ENCODE peak calls at places on chromosomes 12 and 14, in nine cellular contexts. G is GM13976, S is A673, T is foreskin fibroblast, W is B cell, J is fibroblast of mammary gland, C is GM06990, K is fibroblast of pulmonary artery, R is glutamatergic neuron. D is an unnamed sample.

GRCh38 chr14:77607741-77608302 is 8.6 kb downstream of the SPTLC2 start:
- DNase-seq in G (no peak), S (no peak), T (no peak), W (peak; percentile 43), J (no peak), C (peak; percentile 12), K (no peak), R (peak; percentile 16), D (no peak)

GRCh38 chr12:66538970-66539369 is 139.9 kb downstream of the GRIP1 start:
- DNase-seq in G (no peak), S (no peak), T (no peak), W (no peak), J (no peak), C (no peak), K (no peak), R (no peak), D (no peak)

GRCh38 chr14:41859336-41859735 is 252.7 kb downstream of the LRFN5 start:
- DNase-seq in G (no peak), S (no peak), T (no peak), W (no peak), J (peak; percentile 55), C (no peak), K (peak; percentile 45), R (no peak), D (no peak)

GRCh38 chr12:109678732-109679131 is 34.9 kb upstream of the FAM222A start:
- DNase-seq in G (no peak), S (peak; percentile 19), T (no peak), W (no peak), J (no peak), C (no peak), K (no peak), R (peak; percentile 51), D (no peak)

GRCh38 chr12:76375470-76375869 is 27.3 kb upstream of the BBS10 start:
- DNase-seq in G (no peak), S (no peak), T (peak; percentile 9), W (no peak), J (peak; percentile 37), C (no peak), K (no peak), R (no peak), D (no peak)

GRCh38 chr14:91402278-91403068 is 15.1 kb downstream of the CCDC88C start:
- DNase-seq in G (no peak), S (no peak), T (no peak), W (no peak), J (no peak), C (no peak), K (peak; percentile 46), R (no peak), D (no peak)

GRCh38 chr14:86935241-86935640 is 1057.7 kb downstream of the GALC start:
- DNase-seq in G (no peak), S (peak; percentile 20), T (no peak), W (no peak), J (no peak), C (no peak), K (no peak), R (no peak), D (no peak)

GRCh38 chr14:77786148-77786547 is 13.8 kb upstream of the ADCK1 start:
- DNase-seq in G (no peak), S (no peak), T (no peak), W (no peak), J (no peak), C (no peak), K (no peak), R (no peak), D (no peak)

GRCh38 chr12:92899388-92900001 is 29.6 kb downstream of the EEA1 start:
- DNase-seq in G (no peak), S (peak; percentile 84), T (peak; percentile 98), W (no peak), J (peak; percentile 100), C (no peak), K (peak; percentile 99), R (no peak), D (no peak)

GRCh38 chr14:89435527-89436273 is 18.7 kb upstream of the FOXN3 start:
- DNase-seq in G (no peak), S (no peak), T (no peak), W (no peak), J (no peak), C (no peak), K (no peak), R (no peak), D (no peak)

GRCh38 chr14:23376477-23377200 is at the start of gene CMTM5:
- DNase-seq in G (no peak), S (peak; percentile 64), T (no peak), W (no peak), J (no peak), C (no peak), K (no peak), R (peak; percentile 50), D (peak; percentile 95)

GRCh38 chr12:85425926-85426325 is 145.9 kb downstream of the ALX1 start:
- DNase-seq in G (no peak), S (no peak), T (no peak), W (no peak), J (no peak), C (no peak), K (no peak), R (no peak), D (no peak)

GRCh38 chr12:85422766-85423165 is 142.7 kb downstream of the ALX1 start:
- DNase-seq in G (no peak), S (no peak), T (no peak), W (no peak), J (no peak), C (no peak), K (no peak), R (no peak), D (no peak)

GRCh38 chr12:85423947-85424346 is 143.9 kb downstream of the ALX1 start:
- DNase-seq in G (no peak), S (no peak), T (no peak), W (no peak), J (no peak), C (no peak), K (no peak), R (no peak), D (no peak)

GRCh38 chr12:85425349-85425612 is 145.3 kb downstream of the ALX1 start:
- DNase-seq in G (no peak), S (no peak), T (no peak), W (no peak), J (no peak), C (no peak), K (no peak), R (no peak), D (no peak)

GRCh38 chr12:85424581-85425348 is 144.7 kb downstream of the ALX1 start:
- DNase-seq in G (peak; percentile 12), S (peak; percentile 88), T (peak; percentile 1), W (no peak), J (peak; percentile 19), C (peak; percentile 54), K (peak; percentile 50), R (peak; percentile 28), D (no peak)
- TF ChIP-seq CTCF in G (peak; percentile 35), S (peak; percentile 84), T (peak; percentile 10), W (peak; percentile 21), J (peak; percentile 33), C (peak; percentile 61), K (peak; percentile 52), R (peak; percentile 55), D (peak; percentile 23)

GRCh38 chr14:93987376-93987775 is 9.7 kb upstream of the CCDC197 start:
- DNase-seq in G (no peak), S (no peak), T (no peak), W (no peak), J (no peak), C (no peak), K (no peak), R (no peak), D (no peak)

GRCh38 chr14:93986972-93987371 is 10.1 kb upstream of the CCDC197 start:
- DNase-seq in G (no peak), S (no peak), T (no peak), W (no peak), J (no peak), C (no peak), K (no peak), R (no peak), D (no peak)

GRCh38 chr14:93982684-93983007 is 6.3 kb upstream of the ASB2 start:
- DNase-seq in G (no peak), S (no peak), T (no peak), W (no peak), J (no peak), C (no peak), K (no peak), R (no peak), D (no peak)

GRCh38 chr14:93984070-93984469 is 7.7 kb upstream of the ASB2 start:
- DNase-seq in G (no peak), S (no peak), T (no peak), W (no peak), J (no peak), C (no peak), K (no peak), R (no peak), D (no peak)

GRCh38 chr14:93984987-93985410 is 8.6 kb upstream of the ASB2 start:
- DNase-seq in G (no peak), S (peak; percentile 53), T (peak; percentile 33), W (no peak), J (peak; percentile 41), C (no peak), K (peak; percentile 59), R (peak; percentile 69), D (peak; percentile 78)
- TF ChIP-seq CTCF in G (no peak), S (peak; percentile 54), T (peak; percentile 47), W (no peak), J (peak; percentile 38), C (peak; percentile 52), K (peak; percentile 28), R (peak; percentile 49), D (peak; percentile 27)

DNA sequence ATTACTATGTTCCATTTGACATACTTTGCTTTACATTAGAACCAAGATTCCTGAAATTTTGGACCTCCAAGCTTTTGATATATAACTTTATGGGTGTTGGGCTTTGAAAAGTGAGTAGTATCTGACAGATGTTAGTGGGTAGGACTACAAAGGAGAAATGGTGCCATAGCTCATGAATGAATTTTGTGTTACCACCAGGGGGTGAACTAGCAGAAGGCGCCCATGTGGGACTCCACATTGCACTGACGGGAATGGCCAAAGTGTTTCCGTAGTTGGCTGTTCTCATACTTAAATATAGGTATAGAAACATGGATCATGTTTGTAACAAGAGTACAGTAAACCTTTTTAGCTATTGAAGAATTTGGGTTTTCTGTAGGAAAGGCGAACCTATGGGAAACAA is 337.5 kb downstream of the FLRT2 start:
- DNase-seq in G (no peak), S (peak; percentile 21), T (no peak), W (no peak), J (no peak), C (no peak), K (no peak), R (no peak), D (no peak)
- TF ChIP-seq CTCF in G (no peak), S (peak; percentile 42), T (no peak), W (no peak), J (peak; percentile 17), C (no peak), K (no peak), R (no peak), D (no peak)

DNA sequence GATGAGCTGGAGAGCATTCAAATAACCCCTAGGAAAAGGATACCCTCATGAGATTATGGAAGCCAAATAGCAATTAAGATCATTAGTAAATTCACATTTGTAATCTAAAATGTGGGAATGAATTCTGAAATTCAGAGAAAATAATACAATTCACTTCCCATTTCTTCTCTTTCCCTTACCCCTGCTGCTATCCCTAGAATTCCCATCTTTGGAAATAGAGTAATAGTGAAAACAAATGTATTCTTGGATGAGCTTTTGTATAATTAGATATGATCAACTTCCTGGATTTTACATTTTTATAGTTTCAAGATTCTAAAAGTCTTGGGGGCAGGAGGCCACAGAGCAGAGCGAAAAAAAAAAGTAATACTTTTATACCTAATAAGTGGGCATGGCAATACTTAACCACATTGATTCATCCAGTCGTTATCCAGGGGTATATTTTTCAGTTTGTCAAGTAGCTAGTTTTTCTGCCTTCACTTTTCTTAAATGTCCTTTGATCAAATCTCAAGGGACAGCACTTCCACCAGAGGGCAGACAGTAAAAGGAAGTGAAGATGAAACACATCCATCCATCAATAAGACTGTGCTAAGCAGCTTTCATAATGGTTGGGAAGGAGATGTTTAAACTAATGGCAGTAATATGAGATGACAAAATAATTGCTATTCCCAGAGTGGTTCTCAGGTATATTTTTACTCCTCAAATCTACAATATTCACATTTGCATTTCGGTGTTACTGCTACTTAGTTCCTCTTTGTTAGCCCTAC is 401.3 kb downstream of the DIO2 start:
- DNase-seq in G (no peak), S (peak; percentile 72), T (no peak), W (no peak), J (peak; percentile 35), C (no peak), K (peak; percentile 25), R (no peak), D (no peak)
- TF ChIP-seq CTCF in G (no peak), S (peak; percentile 60), T (peak; percentile 36), W (no peak), J (peak; percentile 31), C (no peak), K (peak; percentile 14), R (no peak), D (peak; percentile 41)